ENCODE peak calls at places on chromosomes 6 and 20, in ten cellular contexts. W is IMR-90; U is left lung; S is colonic mucosa; M is pancreas; O is CD8-positive, alpha-beta T cell; D is ovary; F is fibroblast of lung; Y is psoas muscle; T is upper lobe of right lung. R is an unnamed sample.

GRCh38 chr6:10779076-10779475 is 31.5 kb downstream of the TMEM14B start:
- DNase-seq in D (no peak), M (no peak), W (no peak), S (no peak), T (no peak), Y (no peak), F (no peak), O (no peak), U (no peak), R (no peak)

GRCh38 chr6:107989166-107990094 is 31.4 kb upstream of the SEC63 start:
- DNase-seq in Y (no peak), W (no peak), S (no peak), T (no peak), F (no peak), D (no peak), M (no peak), O (no peak), U (no peak), R (no peak)

GRCh38 chr6:10205892-10206291 is 209.0 kb downstream of the TFAP2A start:
- DNase-seq in M (no peak), T (no peak), O (no peak), U (no peak), D (no peak), Y (no peak), S (no peak), W (no peak), F (no peak), R (no peak)

GRCh38 chr6:3383525-3383924 is 73.3 kb downstream of the SLC22A23 start:
- DNase-seq in T (no peak), U (no peak), S (peak; percentile 88), F (peak; percentile 41), Y (no peak), D (no peak), M (no peak), W (peak; percentile 72), O (no peak), R (peak; percentile 78)

GRCh38 chr6:134551245-134551960 is 233.5 kb upstream of the SGK1 start:
- DNase-seq in D (no peak), U (no peak), M (no peak), S (no peak), O (no peak), Y (no peak), W (peak; percentile 90), F (peak; percentile 90), T (no peak), R (no peak)

GRCh38 chr6:16409531-16410441 is 171.4 kb downstream of the GMPR start:
- DNase-seq in M (peak; percentile 38), S (peak; percentile 69), Y (peak; percentile 70), W (peak; percentile 45), F (peak; percentile 60), O (peak; percentile 36), D (peak; percentile 35), T (peak; percentile 67), U (peak; percentile 57), R (peak; percentile 58)

GRCh38 chr20:1422756-1423155 is 29.9 kb upstream of the FKBP1A start:
- DNase-seq in T (no peak), O (no peak), F (no peak), U (no peak), Y (no peak), D (no peak), S (no peak), W (peak; percentile 30), M (no peak), R (no peak)

GRCh38 chr20:10519361-10520048 is 84.4 kb downstream of the SLX4IP start:
- DNase-seq in T (no peak), O (no peak), W (peak; percentile 85), M (no peak), Y (no peak), D (no peak), F (no peak), U (no peak), S (no peak), R (no peak)

GRCh38 chr6:149884215-149884614 is 13.7 kb downstream of the RAET1E start:
- DNase-seq in O (no peak), M (no peak), D (peak; percentile 53), W (peak; percentile 48), S (no peak), T (peak; percentile 83), U (peak; percentile 61), Y (no peak), F (peak; percentile 50), R (no peak)

GRCh38 chr20:63773571-63774347 is 34.2 kb downstream of the SLC2A4RG start:
- DNase-seq in F (no peak), M (no peak), U (no peak), T (no peak), Y (no peak), D (peak; percentile 48), O (no peak), S (no peak), W (no peak), R (no peak)

GRCh38 chr6:50305660-50306059 is 255.9 kb upstream of the DEFB112 start:
- DNase-seq in D (no peak), S (no peak), W (no peak), O (no peak), U (no peak), F (no peak), M (no peak), T (no peak), Y (no peak), R (no peak)

GRCh38 chr6:123830110-123830509 is 26.4 kb downstream of the NKAIN2 start:
- DNase-seq in F (no peak), Y (no peak), S (no peak), W (no peak), D (no peak), O (no peak), M (no peak), T (no peak), U (no peak), R (no peak)

GRCh38 chr6:142945446-142946180 is 637 bp upstream of the HIVEP2 start:
- DNase-seq in F (no peak), U (peak; percentile 62), W (no peak), T (peak; percentile 83), S (peak; percentile 61), Y (peak; percentile 83), D (no peak), M (no peak), O (peak; percentile 43), R (peak; percentile 84)

GRCh38 chr6:122491915-122492537 is 20.4 kb upstream of the SERINC1 start:
- DNase-seq in U (peak; percentile 55), T (peak; percentile 75), Y (peak; percentile 69), F (peak; percentile 75), W (peak; percentile 67), D (peak; percentile 50), O (peak; percentile 45), S (peak; percentile 79), M (peak; percentile 71), R (no peak)

GRCh38 chr6:28884423-28885148 is 39.2 kb downstream of the TRIM27 start:
- DNase-seq in F (no peak), M (no peak), D (no peak), W (no peak), S (no peak), O (peak; percentile 46), U (no peak), T (no peak), Y (no peak), R (no peak)

GRCh38 chr6:53300656-53301551 is 47.8 kb downstream of the ELOVL5 start:
- DNase-seq in W (no peak), T (peak; percentile 66), S (no peak), U (no peak), M (no peak), O (no peak), D (no peak), F (no peak), Y (no peak), R (no peak)

GRCh38 chr20:57514273-57514751 is 10.6 kb downstream of the CTCFL start:
- DNase-seq in M (peak; percentile 71), W (peak; percentile 64), S (peak; percentile 79), T (peak; percentile 70), D (peak; percentile 71), Y (peak; percentile 63), F (peak; percentile 75), O (no peak), U (peak; percentile 53), R (no peak)

GRCh38 chr6:25995507-25995906 is 32.9 kb downstream of the TRIM38 start:
- DNase-seq in S (no peak), D (no peak), F (no peak), Y (no peak), O (no peak), T (no peak), U (no peak), M (no peak), W (no peak), R (no peak)

GRCh38 chr6:88238065-88238464 is 71.9 kb upstream of the CNR1 start:
- DNase-seq in U (no peak), M (peak; percentile 10), Y (no peak), W (no peak), S (peak; percentile 20), O (no peak), F (no peak), D (no peak), T (no peak), R (peak; percentile 14)
- TF ChIP-seq CTCF in U (peak; percentile 26), M (no peak), Y (no peak), W (no peak), S (peak; percentile 29), O (no peak), F (no peak), D (no peak), T (peak; percentile 44), R (peak; percentile 88)

GRCh38 chr6:158608221-158608620 is 36.3 kb downstream of the DYNLT1 start:
- DNase-seq in W (no peak), Y (no peak), F (no peak), U (no peak), D (no peak), S (no peak), M (no peak), O (no peak), T (no peak), R (no peak)
- H3K36me3 ChIP-seq in W (peaks cover 45% of the 10 kb centered on the region), Y (peaks cover 14% of the 10 kb centered on the region), F (peaks cover 24% of the 10 kb centered on the region), U (peaks cover 84% of the 10 kb centered on the region), D (no peaks in the 10 kb centered on the region), S (peaks cover 12% of the 10 kb centered on the region), M (peaks cover 21% of the 10 kb centered on the region), O (peaks cover 29% of the 10 kb centered on the region), T (peaks cover 60% of the 10 kb centered on the region), R (peaks cover 20% of the 10 kb centered on the region)

DNA sequence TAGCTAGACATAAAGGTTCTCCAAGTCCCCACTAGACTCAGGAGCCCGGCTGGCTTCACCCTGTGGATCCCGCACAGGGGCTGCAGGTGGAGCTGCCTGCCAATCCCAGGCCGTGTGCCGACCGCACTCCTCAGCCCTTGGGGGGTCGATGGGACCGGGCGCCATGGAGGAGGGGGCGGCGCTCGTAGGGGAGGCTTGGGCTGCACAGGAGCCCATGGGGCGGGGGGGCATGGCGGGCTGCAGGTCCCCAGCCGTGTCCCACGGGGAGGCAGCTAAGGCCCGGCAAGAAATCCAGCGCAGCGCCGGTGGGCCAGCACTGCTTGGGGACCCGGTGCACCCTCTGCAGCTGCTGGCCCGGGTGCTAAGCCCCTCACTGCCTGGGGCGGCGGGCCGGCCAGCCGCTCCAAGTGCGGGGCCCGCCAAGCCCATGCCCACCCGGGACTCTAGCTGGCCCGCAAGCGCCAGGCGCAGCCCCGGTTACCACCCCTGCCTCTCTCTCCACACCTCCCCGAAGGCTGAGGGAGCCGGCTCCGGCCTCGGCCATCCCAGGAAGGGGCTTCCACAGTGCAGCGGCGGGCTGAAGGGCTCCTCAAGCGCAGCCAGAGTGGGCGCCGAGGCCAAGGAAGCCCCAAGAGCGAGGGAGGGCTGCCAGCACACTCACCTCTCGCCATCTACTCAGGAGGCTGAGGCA is 26.5 kb upstream of the ID1 start:
- DNase-seq in Y (no peak), O (no peak), M (no peak), T (no peak), F (no peak), U (no peak), W (no peak), S (no peak), D (no peak), R (no peak)
- TF ChIP-seq CTCF in Y (no peak), O (no peak), M (no peak), T (no peak), F (no peak), U (no peak), W (no peak), S (no peak), D (no peak), R (no peak)

GRCh38 chr6:13694562-13694961 is 17.1 kb downstream of the RANBP9 start:
- DNase-seq in D (no peak), Y (no peak), O (no peak), W (no peak), M (no peak), F (no peak), U (no peak), T (no peak), S (no peak), R (no peak)
- H3K36me3 ChIP-seq in D (no peaks in the 10 kb centered on the region), Y (no peaks in the 10 kb centered on the region), O (no peaks in the 10 kb centered on the region), W (peaks cover 6% of the 10 kb centered on the region), M (no peaks in the 10 kb centered on the region), F (no peaks in the 10 kb centered on the region), U (peaks cover 9% of the 10 kb centered on the region), T (peaks cover 14% of the 10 kb centered on the region), S (no peaks in the 10 kb centered on the region), R (no peaks in the 10 kb centered on the region)